ENCODE peak calls at places on chromosomes 2 and 18, in ten cellular contexts. One of them, this sample, is unnamed.

GRCh38 chr18:13456736-13457271 is 238.2 kb downstream of the LDLRAD4 start:
- DNase-seq in psoas muscle: no peak
- DNase-seq in cardiac muscle cell: no peak
- DNase-seq in OCI-LY7: no peak
- DNase-seq in endodermal cell: no peak
- DNase-seq in uterus: no peak
- DNase-seq in right lobe of liver: no peak
- DNase-seq in breast epithelium: no peak
- DNase-seq in heart right ventricle: no peak
- DNase-seq in heart left ventricle: no peak
- DNase-seq in this sample: no peak

GRCh38 chr2:76415821-76416220 is 705.1 kb upstream of the GCFC2 start:
- DNase-seq in psoas muscle: no peak
- DNase-seq in cardiac muscle cell: no peak
- DNase-seq in OCI-LY7: no peak
- DNase-seq in endodermal cell: no peak
- DNase-seq in uterus: no peak
- DNase-seq in right lobe of liver: no peak
- DNase-seq in breast epithelium: no peak
- DNase-seq in heart right ventricle: no peak
- DNase-seq in heart left ventricle: no peak
- DNase-seq in this sample: no peak

GRCh38 chr2:207635468-207636200 is 10.4 kb upstream of the METTL21A start:
- DNase-seq in psoas muscle: no peak
- DNase-seq in cardiac muscle cell: no peak
- DNase-seq in OCI-LY7: no peak
- DNase-seq in endodermal cell: no peak
- DNase-seq in uterus: no peak
- DNase-seq in right lobe of liver: no peak
- DNase-seq in breast epithelium: no peak
- DNase-seq in heart right ventricle: no peak
- DNase-seq in heart left ventricle: no peak
- DNase-seq in this sample: no peak

GRCh38 chr2:197008229-197008628 is 81.7 kb upstream of the PGAP1 start:
- DNase-seq in psoas muscle: no peak
- DNase-seq in cardiac muscle cell: no peak
- DNase-seq in OCI-LY7: no peak
- DNase-seq in endodermal cell: no peak
- DNase-seq in uterus: no peak
- DNase-seq in right lobe of liver: no peak
- DNase-seq in breast epithelium: no peak
- DNase-seq in heart right ventricle: no peak
- DNase-seq in heart left ventricle: no peak
- DNase-seq in this sample: no peak

GRCh38 chr2:111684611-111685010 is 199.4 kb downstream of the ANAPC1 start:
- DNase-seq in psoas muscle: no peak
- DNase-seq in cardiac muscle cell: no peak
- DNase-seq in OCI-LY7: no peak
- DNase-seq in endodermal cell: no peak
- DNase-seq in uterus: no peak
- DNase-seq in right lobe of liver: no peak
- DNase-seq in breast epithelium: no peak
- DNase-seq in heart right ventricle: no peak
- DNase-seq in heart left ventricle: no peak
- DNase-seq in this sample: no peak

GRCh38 chr2:33476100-33476792 is at the start of gene RASGRP3:
- DNase-seq in psoas muscle: peak
- DNase-seq in cardiac muscle cell: peak
- DNase-seq in OCI-LY7: peak
- DNase-seq in endodermal cell: peak
- DNase-seq in uterus: peak
- DNase-seq in right lobe of liver: peak
- DNase-seq in breast epithelium: peak
- DNase-seq in heart right ventricle: peak
- DNase-seq in heart left ventricle: peak
- DNase-seq in this sample: peak

GRCh38 chr2:71702071-71702970 is 249.0 kb downstream of the DYSF start:
- DNase-seq in psoas muscle: no peak
- DNase-seq in cardiac muscle cell: no peak
- DNase-seq in OCI-LY7: no peak
- DNase-seq in endodermal cell: no peak
- DNase-seq in uterus: no peak
- DNase-seq in right lobe of liver: no peak
- DNase-seq in breast epithelium: no peak
- DNase-seq in heart right ventricle: no peak
- DNase-seq in heart left ventricle: no peak
- DNase-seq in this sample: peak

GRCh38 chr2:97662386-97662894 is 1.4 kb downstream of the ACTR1B start:
- DNase-seq in psoas muscle: no peak
- DNase-seq in cardiac muscle cell: no peak
- DNase-seq in OCI-LY7: peak
- DNase-seq in endodermal cell: no peak
- DNase-seq in uterus: no peak
- DNase-seq in right lobe of liver: no peak
- DNase-seq in breast epithelium: no peak
- DNase-seq in heart right ventricle: no peak
- DNase-seq in heart left ventricle: no peak
- DNase-seq in this sample: no peak

GRCh38 chr2:164841719-164842623 is at the start of gene COBLL1:
- DNase-seq in psoas muscle: peak
- DNase-seq in cardiac muscle cell: peak
- DNase-seq in OCI-LY7: peak
- DNase-seq in endodermal cell: peak
- DNase-seq in uterus: peak
- DNase-seq in right lobe of liver: peak
- DNase-seq in breast epithelium: peak
- DNase-seq in heart right ventricle: peak
- DNase-seq in heart left ventricle: peak
- DNase-seq in this sample: peak

GRCh38 chr18:25453556-25454269 is 101.7 kb upstream of the ZNF521 start:
- DNase-seq in psoas muscle: no peak
- DNase-seq in cardiac muscle cell: no peak
- DNase-seq in OCI-LY7: no peak
- DNase-seq in endodermal cell: no peak
- DNase-seq in uterus: no peak
- DNase-seq in right lobe of liver: no peak
- DNase-seq in breast epithelium: no peak
- DNase-seq in heart right ventricle: no peak
- DNase-seq in heart left ventricle: no peak
- DNase-seq in this sample: no peak

GRCh38 chr18:50629148-50629631 is 69.3 kb downstream of the MAPK4 start:
- DNase-seq in psoas muscle: no peak
- DNase-seq in cardiac muscle cell: no peak
- DNase-seq in OCI-LY7: no peak
- DNase-seq in endodermal cell: no peak
- DNase-seq in uterus: no peak
- DNase-seq in right lobe of liver: no peak
- DNase-seq in breast epithelium: no peak
- DNase-seq in heart right ventricle: no peak
- DNase-seq in heart left ventricle: no peak
- DNase-seq in this sample: no peak

GRCh38 chr18:50626317-50626716 is 66.4 kb downstream of the MAPK4 start:
- DNase-seq in psoas muscle: no peak
- DNase-seq in cardiac muscle cell: no peak
- DNase-seq in OCI-LY7: no peak
- DNase-seq in endodermal cell: peak
- DNase-seq in uterus: no peak
- DNase-seq in right lobe of liver: no peak
- DNase-seq in breast epithelium: no peak
- DNase-seq in heart right ventricle: no peak
- DNase-seq in heart left ventricle: no peak
- DNase-seq in this sample: no peak

GRCh38 chr18:50630895-50631294 is 71.0 kb downstream of the MAPK4 start:
- DNase-seq in psoas muscle: no peak
- DNase-seq in cardiac muscle cell: no peak
- DNase-seq in OCI-LY7: no peak
- DNase-seq in endodermal cell: no peak
- DNase-seq in uterus: no peak
- DNase-seq in right lobe of liver: no peak
- DNase-seq in breast epithelium: no peak
- DNase-seq in heart right ventricle: no peak
- DNase-seq in heart left ventricle: no peak
- DNase-seq in this sample: no peak

GRCh38 chr18:50627594-50628542 is 68.0 kb downstream of the MAPK4 start:
- DNase-seq in psoas muscle: no peak
- DNase-seq in cardiac muscle cell: no peak
- DNase-seq in OCI-LY7: no peak
- DNase-seq in endodermal cell: peak
- DNase-seq in uterus: no peak
- DNase-seq in right lobe of liver: no peak
- DNase-seq in breast epithelium: no peak
- DNase-seq in heart right ventricle: no peak
- DNase-seq in heart left ventricle: no peak
- DNase-seq in this sample: no peak

DNA sequence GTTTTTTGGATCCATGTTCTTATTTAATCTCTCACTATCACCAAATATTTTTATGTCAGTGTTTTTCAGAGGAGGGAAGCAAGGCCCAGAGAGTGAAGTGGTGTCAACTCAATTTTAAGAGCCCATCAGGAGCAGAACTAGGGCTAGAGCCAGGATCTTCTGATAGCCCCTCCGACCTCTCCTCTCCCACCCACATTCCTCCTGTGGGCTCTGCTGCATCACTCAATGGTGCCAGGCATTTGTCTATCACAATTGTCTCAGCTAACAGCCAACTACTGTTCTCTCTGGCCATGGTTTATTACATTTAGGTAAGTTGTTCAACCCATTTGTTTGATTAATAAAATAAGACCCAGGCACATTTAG is 68.6 kb downstream of the MAPK4 start:
- DNase-seq in psoas muscle: no peak
- DNase-seq in cardiac muscle cell: no peak
- DNase-seq in OCI-LY7: no peak
- DNase-seq in endodermal cell: no peak
- DNase-seq in uterus: no peak
- DNase-seq in right lobe of liver: no peak
- DNase-seq in breast epithelium: no peak
- DNase-seq in heart right ventricle: no peak
- DNase-seq in heart left ventricle: no peak
- DNase-seq in this sample: no peak
- H3K27ac ChIP-seq in psoas muscle: no peak
- H3K27ac ChIP-seq in cardiac muscle cell: no peak
- H3K27ac ChIP-seq in OCI-LY7: no peak
- H3K27ac ChIP-seq in endodermal cell: no peak
- H3K27ac ChIP-seq in uterus: no peak
- H3K27ac ChIP-seq in right lobe of liver: no peak
- H3K27ac ChIP-seq in breast epithelium: no peak
- H3K27ac ChIP-seq in heart right ventricle: no peak
- H3K27ac ChIP-seq in heart left ventricle: peak
- H3K27ac ChIP-seq in this sample: no peak

GRCh38 chr18:55376387-55376786 is 211.6 kb downstream of the TCF4 start:
- DNase-seq in psoas muscle: no peak
- DNase-seq in cardiac muscle cell: no peak
- DNase-seq in OCI-LY7: no peak
- DNase-seq in endodermal cell: no peak
- DNase-seq in uterus: no peak
- DNase-seq in right lobe of liver: no peak
- DNase-seq in breast epithelium: no peak
- DNase-seq in heart right ventricle: no peak
- DNase-seq in heart left ventricle: no peak
- DNase-seq in this sample: no peak
- TF ChIP-seq CTCF in psoas muscle: no peak
- TF ChIP-seq CTCF in cardiac muscle cell: no peak
- TF ChIP-seq CTCF in OCI-LY7: no peak
- TF ChIP-seq CTCF in endodermal cell: no peak
- TF ChIP-seq CTCF in uterus: no peak
- TF ChIP-seq CTCF in right lobe of liver: no peak
- TF ChIP-seq CTCF in breast epithelium: no peak
- TF ChIP-seq CTCF in heart right ventricle: no peak
- TF ChIP-seq CTCF in heart left ventricle: no peak
- TF ChIP-seq CTCF in this sample: no peak

GRCh38 chr2:238706163-238706562 is 141.7 kb upstream of the TWIST2 start:
- DNase-seq in psoas muscle: no peak
- DNase-seq in cardiac muscle cell: no peak
- DNase-seq in OCI-LY7: no peak
- DNase-seq in endodermal cell: peak
- DNase-seq in uterus: no peak
- DNase-seq in right lobe of liver: no peak
- DNase-seq in breast epithelium: no peak
- DNase-seq in heart right ventricle: no peak
- DNase-seq in heart left ventricle: no peak
- DNase-seq in this sample: no peak
- H3K27ac ChIP-seq in psoas muscle: no peak
- H3K27ac ChIP-seq in cardiac muscle cell: no peak
- H3K27ac ChIP-seq in OCI-LY7: no peak
- H3K27ac ChIP-seq in endodermal cell: no peak
- H3K27ac ChIP-seq in uterus: no peak
- H3K27ac ChIP-seq in right lobe of liver: no peak
- H3K27ac ChIP-seq in breast epithelium: no peak
- H3K27ac ChIP-seq in heart right ventricle: no peak
- H3K27ac ChIP-seq in heart left ventricle: no peak
- H3K27ac ChIP-seq in this sample: no peak

GRCh38 chr2:190444954-190445353 is 36.8 kb downstream of the MFSD6 start:
- DNase-seq in psoas muscle: no peak
- DNase-seq in cardiac muscle cell: no peak
- DNase-seq in OCI-LY7: no peak
- DNase-seq in endodermal cell: no peak
- DNase-seq in uterus: no peak
- DNase-seq in right lobe of liver: no peak
- DNase-seq in breast epithelium: no peak
- DNase-seq in heart right ventricle: no peak
- DNase-seq in heart left ventricle: no peak
- DNase-seq in this sample: no peak

GRCh38 chr2:190446750-190447516 is 38.8 kb downstream of the MFSD6 start:
- DNase-seq in psoas muscle: no peak
- DNase-seq in cardiac muscle cell: no peak
- DNase-seq in OCI-LY7: no peak
- DNase-seq in endodermal cell: no peak
- DNase-seq in uterus: no peak
- DNase-seq in right lobe of liver: no peak
- DNase-seq in breast epithelium: no peak
- DNase-seq in heart right ventricle: no peak
- DNase-seq in heart left ventricle: no peak
- DNase-seq in this sample: no peak

GRCh38 chr2:190443778-190444481 is 35.8 kb downstream of the MFSD6 start:
- DNase-seq in psoas muscle: no peak
- DNase-seq in cardiac muscle cell: no peak
- DNase-seq in OCI-LY7: no peak
- DNase-seq in endodermal cell: no peak
- DNase-seq in uterus: no peak
- DNase-seq in right lobe of liver: no peak
- DNase-seq in breast epithelium: no peak
- DNase-seq in heart right ventricle: no peak
- DNase-seq in heart left ventricle: no peak
- DNase-seq in this sample: no peak

GRCh38 chr2:190447766-190448165 is 39.6 kb downstream of the MFSD6 start:
- DNase-seq in psoas muscle: no peak
- DNase-seq in cardiac muscle cell: no peak
- DNase-seq in OCI-LY7: no peak
- DNase-seq in endodermal cell: no peak
- DNase-seq in uterus: no peak
- DNase-seq in right lobe of liver: no peak
- DNase-seq in breast epithelium: no peak
- DNase-seq in heart right ventricle: no peak
- DNase-seq in heart left ventricle: no peak
- DNase-seq in this sample: no peak

DNA sequence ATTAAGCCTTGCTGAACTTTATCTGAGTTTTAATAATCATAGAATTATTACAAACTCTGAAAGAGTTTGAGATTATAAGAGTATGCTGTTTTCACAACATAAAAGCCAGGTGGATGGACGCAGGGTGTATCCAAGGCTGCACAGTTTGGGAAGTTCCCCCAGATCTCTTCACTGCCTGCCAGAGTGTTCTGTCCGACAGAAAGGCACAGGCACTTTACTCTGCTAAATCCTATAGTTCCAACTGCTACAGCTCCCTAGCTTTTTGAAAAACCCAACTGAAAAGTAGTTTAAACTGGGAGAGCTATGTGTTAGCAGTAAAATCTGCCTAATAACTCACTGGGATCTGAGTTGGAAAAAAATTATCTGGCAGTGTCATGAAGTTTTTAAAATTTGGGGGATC is 38.0 kb downstream of the MFSD6 start:
- DNase-seq in psoas muscle: no peak
- DNase-seq in cardiac muscle cell: no peak
- DNase-seq in OCI-LY7: no peak
- DNase-seq in endodermal cell: no peak
- DNase-seq in uterus: no peak
- DNase-seq in right lobe of liver: no peak
- DNase-seq in breast epithelium: no peak
- DNase-seq in heart right ventricle: no peak
- DNase-seq in heart left ventricle: no peak
- DNase-seq in this sample: no peak
- TF ChIP-seq CTCF in psoas muscle: no peak
- TF ChIP-seq CTCF in cardiac muscle cell: no peak
- TF ChIP-seq CTCF in OCI-LY7: no peak
- TF ChIP-seq CTCF in endodermal cell: no peak
- TF ChIP-seq CTCF in uterus: no peak
- TF ChIP-seq CTCF in right lobe of liver: no peak
- TF ChIP-seq CTCF in breast epithelium: no peak
- TF ChIP-seq CTCF in heart right ventricle: no peak
- TF ChIP-seq CTCF in heart left ventricle: no peak
- TF ChIP-seq CTCF in this sample: no peak

This sample was measured in gastrocnemius medialis.